ENCODE peak calls at places on chromosomes 1 and 21, in seven cellular contexts. E, Z, P, K, T, Y and V are unnamed samples.

GRCh38 chr1:161198206-161198876 is 513 bp downstream of the ADAMTS4 start:
- DNase-seq in E (peak; percentile 68), Z (no peak), P (no peak), K (peak; percentile 77), T (no peak), Y (peak; percentile 34), V (no peak)

GRCh38 chr1:108858541-108858940 is 1.6 kb upstream of the AKNAD1 start:
- DNase-seq in E (no peak), Z (no peak), P (no peak), K (no peak), T (no peak), Y (no peak), V (no peak)

GRCh38 chr1:30751830-30752650 is 5.5 kb downstream of the LAPTM5 start:
- DNase-seq in E (no peak), Z (no peak), P (no peak), K (no peak), T (no peak), Y (no peak), V (peak; percentile 38)

GRCh38 chr1:223662943-223663342 is 2.6 kb downstream of the CAPN8 start:
- DNase-seq in E (no peak), Z (no peak), P (no peak), K (no peak), T (no peak), Y (no peak), V (no peak)

GRCh38 chr1:155396874-155397476 is 76.3 kb downstream of the RUSC1 start:
- DNase-seq in E (peak; percentile 16), Z (no peak), P (peak; percentile 80), K (no peak), T (peak; percentile 44), Y (no peak), V (no peak)

GRCh38 chr1:1778827-1779675 is 781 bp upstream of the NADK start:
- DNase-seq in E (peak; percentile 80), Z (no peak), P (peak; percentile 96), K (peak; percentile 56), T (peak; percentile 93), Y (peak; percentile 80), V (peak; percentile 73)

GRCh38 chr1:183590225-183591191 is at the start of gene NCF2:
- DNase-seq in E (no peak), Z (no peak), P (peak; percentile 52), K (no peak), T (no peak), Y (no peak), V (no peak)

GRCh38 chr21:28257276-28257675 is 735.4 kb downstream of the LTN1 start:
- DNase-seq in E (no peak), Z (no peak), P (no peak), K (no peak), T (no peak), Y (no peak), V (no peak)

GRCh38 chr1:13888351-13888996 is 188.5 kb downstream of the PRDM2 start:
- DNase-seq in E (peak; percentile 58), Z (no peak), P (no peak), K (no peak), T (peak; percentile 86), Y (no peak), V (no peak)

GRCh38 chr1:218412181-218412580 is 67.0 kb downstream of the TGFB2 start:
- DNase-seq in E (no peak), Z (peak; percentile 42), P (no peak), K (no peak), T (no peak), Y (no peak), V (no peak)
- H3K27ac ChIP-seq in E (no peak overlapping the region), Z (no peak overlapping the region), P (no peak overlapping the region), K (no peak overlapping the region), T (no peak overlapping the region), Y (no peak overlapping the region), V (no peak overlapping the region)

GRCh38 chr1:214510477-214510876 is 40.9 kb downstream of the PTPN14 start:
- DNase-seq in E (no peak), Z (no peak), P (no peak), K (no peak), T (no peak), Y (no peak), V (no peak)
- H3K27me3 ChIP-seq in E (no peaks in the 10 kb centered on the region), Z (no peaks in the 10 kb centered on the region), P (no peaks in the 10 kb centered on the region), K (no peaks in the 10 kb centered on the region), T (no peaks in the 10 kb centered on the region), Y (no peaks in the 10 kb centered on the region), V (no peaks in the 10 kb centered on the region)

GRCh38 chr1:10714337-10715114 is 81.9 kb downstream of the CASZ1 start:
- DNase-seq in E (no peak), Z (no peak), P (peak; percentile 79), K (no peak), T (no peak), Y (peak; percentile 68), V (no peak)
- H3K27ac ChIP-seq in E (no peak overlapping the region), Z (no peak overlapping the region), P (peak overlapping the region; percentile 46), K (no peak overlapping the region), T (no peak overlapping the region), Y (peak overlapping the region; percentile 75), V (no peak overlapping the region)

DNA sequence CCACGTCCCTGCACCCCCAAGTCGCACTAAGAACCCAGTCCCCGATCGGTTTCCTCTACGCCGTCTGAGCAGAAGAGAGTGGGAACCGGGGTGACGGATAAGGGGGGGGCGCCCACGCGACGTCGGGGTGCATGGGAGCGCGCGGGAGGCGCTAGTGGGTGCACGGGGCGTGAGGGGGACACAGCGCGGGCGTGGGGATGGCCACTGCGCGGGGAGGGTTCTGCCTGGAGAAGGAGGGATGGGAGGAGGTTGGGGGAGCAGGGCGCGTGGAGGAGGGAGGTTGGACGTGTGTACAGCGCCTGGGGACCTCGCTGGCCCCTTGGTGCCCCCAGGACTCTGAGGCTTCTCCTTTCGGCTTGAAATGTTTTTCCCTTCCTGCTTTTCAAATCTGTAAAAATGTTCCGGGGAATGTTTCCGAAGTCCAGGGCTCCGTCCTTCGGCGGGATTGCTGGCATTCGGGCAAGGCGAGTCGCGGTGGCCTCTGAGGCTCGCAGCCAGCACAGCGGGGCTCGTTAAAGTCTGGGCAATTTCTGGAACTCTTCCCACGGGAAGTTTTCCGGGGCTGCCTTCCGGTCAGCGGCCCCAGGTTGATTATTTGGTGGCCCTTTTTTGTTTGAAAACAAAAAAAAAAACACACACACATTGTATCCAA is 13.1 kb downstream of the RNF220 start:
- DNase-seq in E (no peak), Z (no peak), P (peak; percentile 49), K (no peak), T (no peak), Y (no peak), V (no peak)
- H3K27me3 ChIP-seq in E (peaks cover 96% of the 10 kb centered on the region), Z (peaks cover 68% of the 10 kb centered on the region), P (peaks cover 85% of the 10 kb centered on the region), K (no peaks in the 10 kb centered on the region), T (peaks cover 72% of the 10 kb centered on the region), Y (peaks cover 85% of the 10 kb centered on the region), V (peaks cover 33% of the 10 kb centered on the region)

DNA sequence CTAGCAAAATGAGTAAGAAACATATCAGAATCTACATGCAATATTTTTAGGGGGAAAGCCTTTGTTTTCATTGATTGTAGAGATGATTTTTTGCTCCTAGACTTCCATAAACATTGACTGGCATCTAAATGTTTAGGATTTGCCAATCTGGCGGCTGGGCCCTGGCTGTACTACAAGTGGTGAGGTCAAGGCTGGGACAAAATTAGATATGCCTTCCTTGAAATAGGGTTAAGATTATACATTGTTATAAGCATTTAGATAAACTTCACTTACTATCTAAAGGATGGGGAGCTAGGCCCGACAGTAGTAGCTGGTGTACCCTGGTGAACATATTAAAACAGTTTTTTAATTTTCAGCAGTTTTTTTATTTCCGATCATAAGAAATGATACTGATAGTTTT is 5.2 kb downstream of the NFIA start:
- DNase-seq in E (no peak), Z (no peak), P (no peak), K (no peak), T (no peak), Y (no peak), V (no peak)
- H3K27ac ChIP-seq in E (no peak overlapping the region), Z (no peak overlapping the region), P (peak overlapping the region; percentile 52), K (no peak overlapping the region), T (no peak overlapping the region), Y (peak overlapping the region; percentile 98), V (no peak overlapping the region)

GRCh38 chr1:55039342-55040082 is at the start of gene PCSK9:
- DNase-seq in E (peak; percentile 77), Z (no peak), P (peak; percentile 71), K (no peak), T (peak; percentile 86), Y (no peak), V (no peak)
- H3K27me3 ChIP-seq in E (peaks cover 32% of the 10 kb centered on the region), Z (peaks cover 66% of the 10 kb centered on the region), P (peaks cover 42% of the 10 kb centered on the region), K (no peaks in the 10 kb centered on the region), T (peaks cover 9% of the 10 kb centered on the region), Y (peaks cover 82% of the 10 kb centered on the region), V (no peaks in the 10 kb centered on the region)

GRCh38 chr1:42940851-42941639 is 17.6 kb downstream of the SLC2A1 start:
- DNase-seq in E (peak; percentile 72), Z (peak; percentile 98), P (no peak), K (no peak), T (no peak), Y (no peak), V (no peak)
- H3K27ac ChIP-seq in E (peak overlapping the region; percentile 89), Z (peak overlapping the region; percentile 94), P (peak overlapping the region; percentile 1), K (no peak overlapping the region), T (peak overlapping the region; percentile 57), Y (peak overlapping the region; percentile 86), V (no peak overlapping the region)

GRCh38 chr1:112934562-112934952 is 21.4 kb downstream of the SLC16A1 start:
- DNase-seq in E (no peak), Z (peak; percentile 39), P (no peak), K (no peak), T (no peak), Y (no peak), V (no peak)
- H3K27me3 ChIP-seq in E (no peaks in the 10 kb centered on the region), Z (no peaks in the 10 kb centered on the region), P (no peaks in the 10 kb centered on the region), K (no peaks in the 10 kb centered on the region), T (no peaks in the 10 kb centered on the region), Y (no peaks in the 10 kb centered on the region), V (no peaks in the 10 kb centered on the region)

GRCh38 chr1:91506071-91506470 is 5.4 kb downstream of the CDC7 start:
- DNase-seq in E (no peak), Z (no peak), P (no peak), K (no peak), T (no peak), Y (no peak), V (no peak)
- H3K27ac ChIP-seq in E (no peak overlapping the region), Z (no peak overlapping the region), P (no peak overlapping the region), K (no peak overlapping the region), T (no peak overlapping the region), Y (no peak overlapping the region), V (no peak overlapping the region)